ENCODE peak calls at places on chromosomes 6 and 20, in five cellular contexts. X, S, F, O and P are unnamed samples. For H3K27me3, the result is how much of the 10 kb centered on the place peaks cover.

GRCh38 chr6:151763938-151764680 is 43.4 kb upstream of the ESR1 start:
- DNase-seq in X (peak), S (peak), F (no peak), O (peak), P (peak)

GRCh38 chr6:167146977-167147376 is 10.8 kb downstream of the GPR31 start:
- DNase-seq in S (no peak), F (no peak), X (peak), O (peak), P (no peak)

GRCh38 chr20:60097285-60097684 is 139.1 kb downstream of the CDH26 start:
- DNase-seq in S (no peak), F (no peak), X (no peak), O (no peak), P (no peak)

GRCh38 chr20:49699200-49699992 is 14.3 kb downstream of the B4GALT5 start:
- DNase-seq in O (no peak), F (peak), X (peak), S (no peak), P (no peak)

GRCh38 chr6:79586548-79586947 is 44.6 kb upstream of the SH3BGRL2 start:
- DNase-seq in S (no peak), X (peak), F (no peak), O (peak), P (peak)

GRCh38 chr20:46963196-46963529 is 68.5 kb downstream of the EYA2 start:
- DNase-seq in S (no peak), X (no peak), F (no peak), O (peak), P (no peak)

GRCh38 chr6:105474234-105474633 is 71.4 kb upstream of the PREP start:
- DNase-seq in O (peak), S (no peak), X (peak), F (no peak), P (no peak)

GRCh38 chr6:32195652-32195901 is 3.1 kb upstream of the GPSM3 start:
- DNase-seq in F (peak), S (peak), O (peak), X (peak), P (peak)

GRCh38 chr6:43852350-43852864 is 82.4 kb downstream of the VEGFA start:
- DNase-seq in O (no peak), F (no peak), X (no peak), S (no peak), P (no peak)

GRCh38 chr6:138882369-138883017 is 86.6 kb downstream of the ECT2L start:
- DNase-seq in X (no peak), O (no peak), F (no peak), S (no peak), P (no peak)

GRCh38 chr20:52490715-52491430 is 299.3 kb upstream of the ZFP64 start:
- DNase-seq in F (no peak), O (peak), X (no peak), S (no peak), P (no peak)

GRCh38 chr20:16096756-16097326 is 476.4 kb downstream of the KIF16B start:
- DNase-seq in X (no peak), F (no peak), O (no peak), S (no peak), P (no peak)

GRCh38 chr20:10171864-10172751 is 46.5 kb upstream of the SNAP25 start:
- DNase-seq in O (peak), S (peak), F (no peak), X (peak), P (peak)

GRCh38 chr6:109187399-109188114 is 92.2 kb downstream of the CEP57L1 start:
- DNase-seq in S (peak), F (peak), X (peak), O (peak), P (no peak)

GRCh38 chr20:40689100-40689942 is at the start of gene MAFB:
- DNase-seq in X (peak), S (peak), F (no peak), O (peak), P (peak)
- H3K27me3 ChIP-seq in X (half or more), S (half or more), F (under half), O (half or more), P (under half)

DNA sequence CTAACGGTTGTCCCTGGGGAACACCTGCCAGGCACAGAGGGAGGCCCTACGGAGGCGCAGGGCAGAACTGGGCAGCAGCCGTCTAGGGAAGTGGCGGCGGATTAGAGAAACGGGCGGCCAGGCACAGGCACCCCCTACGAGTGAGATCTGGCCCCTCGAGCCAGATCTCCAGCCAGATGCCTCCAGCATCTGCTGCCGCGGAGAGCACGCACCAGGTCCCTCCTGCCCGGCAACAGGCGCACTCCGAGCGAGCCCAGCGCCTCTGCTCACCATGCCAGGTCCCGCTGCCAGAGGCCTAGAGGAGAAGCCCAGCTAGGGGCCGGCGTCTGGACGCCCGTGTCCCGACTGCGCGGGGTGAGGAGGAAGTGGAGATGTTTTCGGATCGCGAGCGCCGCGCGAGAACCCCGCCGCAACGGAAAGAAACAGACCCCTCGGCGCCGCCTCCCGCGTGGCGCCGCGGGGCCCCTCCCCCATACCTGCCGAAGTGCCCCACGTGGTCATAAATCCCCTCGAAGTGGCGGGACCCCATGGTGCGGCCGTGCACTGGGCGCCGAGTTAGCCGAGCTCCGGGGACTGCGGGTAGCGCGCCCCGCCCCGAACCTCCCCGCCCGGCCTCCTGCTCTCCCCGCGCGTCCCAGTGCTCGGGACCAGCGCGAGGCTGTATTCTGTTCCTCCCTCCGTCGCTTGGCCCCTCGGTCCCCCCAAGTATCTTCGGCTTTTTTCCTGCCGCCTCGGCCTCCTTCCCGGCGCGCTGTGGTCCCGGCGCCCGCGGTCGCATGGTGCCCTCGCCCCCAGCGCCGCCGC is at the start of gene SLC22A16:
- DNase-seq in S (no peak), X (peak), O (no peak), F (no peak), P (peak)
- H3K4me3 ChIP-seq in S (no peak), X (peak), O (no peak), F (no peak), P (no peak)

GRCh38 chr6:10384333-10384718 is 30.5 kb downstream of the TFAP2A start:
- DNase-seq in O (no peak), F (no peak), S (no peak), X (no peak), P (no peak)
- H3K27me3 ChIP-seq in O (half or more), F (half or more), S (half or more), X (half or more), P (under half)

DNA sequence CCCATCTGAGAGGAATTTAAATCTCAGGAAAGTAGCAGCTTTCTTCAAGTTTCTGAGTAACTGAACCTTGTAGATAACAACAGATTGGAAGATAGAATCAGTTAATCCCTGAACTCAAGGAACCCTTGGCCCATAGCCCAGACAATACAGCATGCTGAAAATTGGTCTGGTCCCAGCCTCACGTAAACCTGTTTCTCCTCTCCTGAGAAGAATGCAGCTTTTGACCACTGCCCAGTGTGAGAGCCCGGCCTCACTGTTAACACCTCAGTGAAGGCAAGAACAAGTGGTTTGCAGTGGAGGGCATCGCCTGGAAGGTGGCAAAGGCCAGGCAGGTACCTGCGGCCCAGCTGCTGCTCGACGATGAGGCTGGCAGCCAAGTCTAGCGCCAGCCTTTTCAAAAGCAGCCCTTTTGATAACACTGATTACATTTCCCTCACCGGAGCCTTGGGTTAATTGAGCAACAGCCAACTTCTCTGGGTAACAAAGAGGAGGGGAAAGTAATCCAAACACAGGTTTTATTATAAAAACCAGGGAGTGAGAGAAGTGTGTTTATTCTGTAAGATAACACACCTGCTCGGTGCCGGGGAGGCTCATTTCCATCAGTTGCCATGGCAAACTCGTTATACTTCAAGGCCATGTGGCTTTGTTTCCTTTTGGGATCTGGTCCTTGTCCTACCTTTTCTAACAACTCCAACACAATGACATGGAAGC is 54.0 kb downstream of the TRAF3IP2 start:
- DNase-seq in O (peak), X (no peak), S (peak), F (no peak), P (no peak)
- H3K4me3 ChIP-seq in O (no peak), X (peak), S (no peak), F (no peak), P (no peak)

GRCh38 chr6:75750925-75751324 is 1.9 kb downstream of the MYO6 start:
- DNase-seq in X (no peak), F (no peak), S (no peak), O (no peak), P (no peak)

GRCh38 chr6:75748743-75749538 is at the start of gene MYO6:
- DNase-seq in O (peak), X (peak), F (no peak), S (peak), P (peak)

GRCh38 chr6:75752365-75752764 is 3.3 kb downstream of the MYO6 start:
- DNase-seq in S (no peak), X (no peak), O (no peak), F (no peak), P (no peak)

GRCh38 chr6:75747985-75748742 is 875 bp upstream of the MYO6 start:
- DNase-seq in X (no peak), S (no peak), O (no peak), F (no peak), P (no peak)

GRCh38 chr6:75751443-75751842 is 2.4 kb downstream of the MYO6 start:
- DNase-seq in S (no peak), X (no peak), F (no peak), O (no peak), P (no peak)
- H3K27me3 ChIP-seq in S (half or more), X (under half), F (under half), O (under half), P (under half)

DNA sequence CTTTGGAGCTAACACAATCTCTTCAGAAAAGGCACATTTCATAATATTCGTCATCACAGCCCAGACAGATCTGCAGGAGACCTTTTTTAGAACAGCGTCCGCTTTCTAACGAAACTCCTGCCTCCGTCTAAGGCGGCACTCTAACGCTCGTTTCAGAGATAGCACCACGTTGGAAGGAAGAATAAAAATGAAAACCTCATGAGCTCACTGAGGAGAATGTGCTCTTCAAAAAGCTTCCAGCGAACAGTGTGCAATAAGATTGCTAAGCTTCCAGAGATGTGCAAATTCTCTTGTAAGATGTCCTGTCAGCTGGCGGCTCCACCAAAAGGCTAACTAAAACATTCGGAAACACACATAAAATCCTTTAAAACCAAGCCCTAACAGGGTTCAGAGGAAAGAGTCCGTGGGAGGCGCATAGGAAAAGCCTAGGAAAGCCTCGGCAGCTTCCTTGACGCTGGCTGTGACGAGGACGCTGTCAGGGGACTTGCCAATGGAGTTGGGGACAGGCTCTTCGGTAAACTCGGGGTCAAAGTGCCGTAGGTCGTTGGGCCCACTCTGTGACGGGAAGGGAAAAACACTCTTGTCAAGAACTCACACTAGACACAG is 117.6 kb upstream of the SLC2A12 start:
- DNase-seq in S (no peak), X (no peak), F (no peak), O (no peak), P (no peak)
- H3K4me3 ChIP-seq in S (peak), X (no peak), F (no peak), O (no peak), P (no peak)

GRCh38 chr6:3751019-3751729 is at the start of gene PXDC1:
- DNase-seq in O (peak), S (no peak), X (peak), F (no peak), P (peak)

GRCh38 chr6:3752538-3753227 is 1.2 kb upstream of the PXDC1 start:
- DNase-seq in F (no peak), X (peak), S (no peak), O (no peak), P (no peak)

GRCh38 chr6:3750324-3751018 is 1.0 kb downstream of the PXDC1 start:
- DNase-seq in F (no peak), S (peak), O (peak), X (peak), P (peak)

GRCh38 chr6:3753228-3753795 is 1.8 kb upstream of the PXDC1 start:
- DNase-seq in O (no peak), S (no peak), X (no peak), F (no peak), P (no peak)

GRCh38 chr6:3751730-3752537 is 421 bp upstream of the PXDC1 start:
- DNase-seq in S (peak), X (peak), O (peak), F (peak), P (peak)
- H3K27me3 ChIP-seq in S (half or more), X (half or more), O (under half), F (under half), P (under half)

DNA sequence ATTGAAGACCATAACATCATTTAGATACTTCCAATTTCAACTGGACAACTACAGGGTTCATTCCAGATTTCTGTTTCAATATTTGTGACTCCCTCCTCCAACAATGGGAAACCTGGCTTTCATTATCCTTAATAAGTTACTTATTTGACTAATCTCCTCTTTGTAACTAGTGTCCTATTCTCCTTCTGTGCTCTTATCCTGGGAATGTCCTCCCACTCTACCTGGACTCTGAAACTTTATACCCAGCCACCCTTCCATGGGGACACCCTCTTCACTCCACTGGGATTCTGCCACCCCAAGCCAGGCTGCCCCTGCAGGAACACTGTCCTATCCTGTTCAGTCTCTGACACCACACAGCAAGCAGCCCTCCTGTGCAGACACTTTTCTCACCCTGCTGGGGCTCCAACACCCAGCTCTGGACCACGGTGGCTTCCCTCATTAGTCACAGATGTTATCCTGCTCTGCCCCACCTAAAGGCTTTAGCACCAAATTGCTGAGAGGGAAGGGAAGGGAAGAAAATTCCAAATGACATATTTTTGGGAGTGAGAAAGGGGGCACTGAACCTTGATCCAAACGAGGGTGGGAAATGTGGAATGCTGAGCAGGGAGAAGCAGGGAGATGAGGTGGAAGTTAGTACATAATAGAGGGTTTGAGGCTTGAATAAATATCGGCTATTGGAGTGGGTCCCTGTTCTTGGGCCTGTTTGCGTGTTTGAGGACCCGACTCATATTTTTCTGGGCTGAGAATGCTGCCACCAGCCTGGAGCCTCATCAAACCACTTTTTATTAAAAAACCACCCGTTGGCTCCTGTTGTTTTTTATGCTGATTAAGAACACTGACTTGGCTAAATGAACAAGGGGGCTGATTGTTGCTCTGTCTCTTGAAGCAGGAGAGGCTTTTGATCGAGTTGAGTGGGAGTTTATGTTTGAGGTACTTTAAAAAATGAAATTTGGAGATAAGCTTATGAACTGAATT is 54.0 kb upstream of the AKIRIN2 start:
- DNase-seq in S (no peak), F (no peak), O (peak), X (no peak), P (peak)
- H3K4me3 ChIP-seq in S (no peak), F (no peak), O (no peak), X (no peak), P (no peak)